ENCODE peak calls at places on chromosomes 11 and 22, in ten cellular contexts. One of them, this sample, is unnamed. For H3K4me1, the result is how much of the 10 kb centered on the place peaks cover.

GRCh38 chr22:39240841-39241631 is 3.7 kb downstream of the PDGFB start:
- DNase-seq in mucosa of descending colon: peak
- DNase-seq in transverse colon: peak
- DNase-seq in A549: peak
- DNase-seq in CD8-positive, alpha-beta T cell: no peak
- DNase-seq in naive thymus-derived CD4-positive, alpha-beta T cell: peak
- DNase-seq in pancreas: peak
- DNase-seq in heart left ventricle: peak
- DNase-seq in osteoblast: no peak
- DNase-seq in ascending aorta: no peak
- DNase-seq in this sample: no peak

GRCh38 chr11:115421338-115422012 is 82.7 kb downstream of the CADM1 start:
- DNase-seq in pancreas: no peak
- DNase-seq in CD8-positive, alpha-beta T cell: no peak
- DNase-seq in transverse colon: no peak
- DNase-seq in heart left ventricle: no peak
- DNase-seq in mucosa of descending colon: no peak
- DNase-seq in osteoblast: no peak
- DNase-seq in naive thymus-derived CD4-positive, alpha-beta T cell: no peak
- DNase-seq in A549: no peak
- DNase-seq in ascending aorta: no peak
- DNase-seq in this sample: no peak

GRCh38 chr11:16111690-16112089 is 244.7 kb downstream of the SOX6 start:
- DNase-seq in A549: no peak
- DNase-seq in ascending aorta: no peak
- DNase-seq in pancreas: no peak
- DNase-seq in CD8-positive, alpha-beta T cell: no peak
- DNase-seq in naive thymus-derived CD4-positive, alpha-beta T cell: no peak
- DNase-seq in heart left ventricle: no peak
- DNase-seq in transverse colon: no peak
- DNase-seq in mucosa of descending colon: no peak
- DNase-seq in osteoblast: peak
- DNase-seq in this sample: no peak

GRCh38 chr22:31106001-31106571 is 1.3 kb downstream of the SELENOM start:
- DNase-seq in naive thymus-derived CD4-positive, alpha-beta T cell: no peak
- DNase-seq in pancreas: peak
- DNase-seq in mucosa of descending colon: no peak
- DNase-seq in ascending aorta: no peak
- DNase-seq in A549: no peak
- DNase-seq in osteoblast: peak
- DNase-seq in transverse colon: no peak
- DNase-seq in heart left ventricle: peak
- DNase-seq in CD8-positive, alpha-beta T cell: no peak
- DNase-seq in this sample: no peak

GRCh38 chr22:32920032-32920628 is 118.6 kb downstream of the TIMP3 start:
- DNase-seq in naive thymus-derived CD4-positive, alpha-beta T cell: no peak
- DNase-seq in transverse colon: peak
- DNase-seq in CD8-positive, alpha-beta T cell: no peak
- DNase-seq in ascending aorta: no peak
- DNase-seq in osteoblast: peak
- DNase-seq in pancreas: no peak
- DNase-seq in mucosa of descending colon: no peak
- DNase-seq in heart left ventricle: no peak
- DNase-seq in A549: no peak
- DNase-seq in this sample: no peak

GRCh38 chr11:126884192-126884973 is 116.2 kb downstream of the KIRREL3 start:
- DNase-seq in CD8-positive, alpha-beta T cell: no peak
- DNase-seq in A549: no peak
- DNase-seq in pancreas: no peak
- DNase-seq in mucosa of descending colon: no peak
- DNase-seq in osteoblast: no peak
- DNase-seq in naive thymus-derived CD4-positive, alpha-beta T cell: no peak
- DNase-seq in transverse colon: no peak
- DNase-seq in heart left ventricle: no peak
- DNase-seq in ascending aorta: no peak
- DNase-seq in this sample: no peak

GRCh38 chr22:38104084-38104483 is 6.4 kb downstream of the BAIAP2L2 start:
- DNase-seq in CD8-positive, alpha-beta T cell: no peak
- DNase-seq in A549: peak
- DNase-seq in mucosa of descending colon: peak
- DNase-seq in osteoblast: peak
- DNase-seq in ascending aorta: no peak
- DNase-seq in transverse colon: no peak
- DNase-seq in pancreas: no peak
- DNase-seq in heart left ventricle: peak
- DNase-seq in naive thymus-derived CD4-positive, alpha-beta T cell: no peak
- DNase-seq in this sample: no peak

GRCh38 chr22:42932857-42933782 is 76.0 kb upstream of the ARFGAP3 start:
- DNase-seq in mucosa of descending colon: no peak
- DNase-seq in transverse colon: no peak
- DNase-seq in naive thymus-derived CD4-positive, alpha-beta T cell: no peak
- DNase-seq in heart left ventricle: no peak
- DNase-seq in A549: no peak
- DNase-seq in osteoblast: peak
- DNase-seq in CD8-positive, alpha-beta T cell: no peak
- DNase-seq in ascending aorta: no peak
- DNase-seq in pancreas: no peak
- DNase-seq in this sample: no peak

GRCh38 chr22:35622132-35622913 is 5.2 kb upstream of the MB start:
- DNase-seq in pancreas: peak
- DNase-seq in heart left ventricle: peak
- DNase-seq in A549: no peak
- DNase-seq in naive thymus-derived CD4-positive, alpha-beta T cell: no peak
- DNase-seq in mucosa of descending colon: peak
- DNase-seq in CD8-positive, alpha-beta T cell: no peak
- DNase-seq in transverse colon: peak
- DNase-seq in osteoblast: no peak
- DNase-seq in ascending aorta: no peak
- DNase-seq in this sample: peak

GRCh38 chr22:38572065-38572464 is 2.1 kb upstream of the DMC1 start:
- DNase-seq in A549: peak
- DNase-seq in heart left ventricle: no peak
- DNase-seq in CD8-positive, alpha-beta T cell: no peak
- DNase-seq in ascending aorta: no peak
- DNase-seq in transverse colon: peak
- DNase-seq in naive thymus-derived CD4-positive, alpha-beta T cell: peak
- DNase-seq in osteoblast: peak
- DNase-seq in mucosa of descending colon: no peak
- DNase-seq in pancreas: peak
- DNase-seq in this sample: peak

GRCh38 chr11:72243567-72244316 is at the start of gene PHOX2A:
- DNase-seq in pancreas: no peak
- DNase-seq in mucosa of descending colon: no peak
- DNase-seq in CD8-positive, alpha-beta T cell: no peak
- DNase-seq in heart left ventricle: no peak
- DNase-seq in osteoblast: peak
- DNase-seq in naive thymus-derived CD4-positive, alpha-beta T cell: no peak
- DNase-seq in transverse colon: no peak
- DNase-seq in ascending aorta: no peak
- DNase-seq in A549: no peak
- DNase-seq in this sample: no peak

GRCh38 chr11:79296113-79296512 is 144.7 kb downstream of the TENM4 start:
- DNase-seq in mucosa of descending colon: no peak
- DNase-seq in pancreas: no peak
- DNase-seq in CD8-positive, alpha-beta T cell: no peak
- DNase-seq in ascending aorta: no peak
- DNase-seq in naive thymus-derived CD4-positive, alpha-beta T cell: no peak
- DNase-seq in transverse colon: no peak
- DNase-seq in A549: no peak
- DNase-seq in heart left ventricle: no peak
- DNase-seq in osteoblast: no peak
- DNase-seq in this sample: no peak

GRCh38 chr22:38214248-38215056 is 12.7 kb downstream of the MAFF start:
- DNase-seq in CD8-positive, alpha-beta T cell: peak
- DNase-seq in A549: no peak
- DNase-seq in osteoblast: peak
- DNase-seq in transverse colon: peak
- DNase-seq in pancreas: peak
- DNase-seq in ascending aorta: no peak
- DNase-seq in heart left ventricle: peak
- DNase-seq in mucosa of descending colon: peak
- DNase-seq in naive thymus-derived CD4-positive, alpha-beta T cell: peak
- DNase-seq in this sample: peak

GRCh38 chr11:93895106-93895862 is 44.9 kb upstream of the VSTM5 start:
- DNase-seq in naive thymus-derived CD4-positive, alpha-beta T cell: peak
- DNase-seq in pancreas: no peak
- DNase-seq in heart left ventricle: no peak
- DNase-seq in ascending aorta: no peak
- DNase-seq in transverse colon: no peak
- DNase-seq in A549: no peak
- DNase-seq in CD8-positive, alpha-beta T cell: no peak
- DNase-seq in mucosa of descending colon: no peak
- DNase-seq in osteoblast: peak
- DNase-seq in this sample: peak

GRCh38 chr22:37232140-37232998 is 11.7 kb downstream of the RAC2 start:
- DNase-seq in transverse colon: peak
- DNase-seq in heart left ventricle: no peak
- DNase-seq in naive thymus-derived CD4-positive, alpha-beta T cell: no peak
- DNase-seq in osteoblast: peak
- DNase-seq in A549: no peak
- DNase-seq in ascending aorta: no peak
- DNase-seq in pancreas: no peak
- DNase-seq in CD8-positive, alpha-beta T cell: no peak
- DNase-seq in mucosa of descending colon: no peak
- DNase-seq in this sample: no peak

GRCh38 chr11:1549355-1550330 is 22.4 kb downstream of the DUSP8 start:
- DNase-seq in pancreas: peak
- DNase-seq in A549: no peak
- DNase-seq in naive thymus-derived CD4-positive, alpha-beta T cell: no peak
- DNase-seq in osteoblast: peak
- DNase-seq in CD8-positive, alpha-beta T cell: no peak
- DNase-seq in ascending aorta: no peak
- DNase-seq in transverse colon: no peak
- DNase-seq in heart left ventricle: peak
- DNase-seq in mucosa of descending colon: no peak
- DNase-seq in this sample: no peak

GRCh38 chr11:30244255-30244654 is 13.4 kb downstream of the FSHB start:
- DNase-seq in transverse colon: no peak
- DNase-seq in A549: peak
- DNase-seq in CD8-positive, alpha-beta T cell: no peak
- DNase-seq in ascending aorta: no peak
- DNase-seq in naive thymus-derived CD4-positive, alpha-beta T cell: no peak
- DNase-seq in pancreas: no peak
- DNase-seq in mucosa of descending colon: no peak
- DNase-seq in osteoblast: peak
- DNase-seq in heart left ventricle: no peak
- DNase-seq in this sample: peak

GRCh38 chr11:95592455-95592854 is 197.1 kb downstream of the FAM76B start:
- DNase-seq in A549: no peak
- DNase-seq in ascending aorta: no peak
- DNase-seq in mucosa of descending colon: no peak
- DNase-seq in pancreas: no peak
- DNase-seq in transverse colon: no peak
- DNase-seq in heart left ventricle: no peak
- DNase-seq in osteoblast: no peak
- DNase-seq in naive thymus-derived CD4-positive, alpha-beta T cell: no peak
- DNase-seq in CD8-positive, alpha-beta T cell: no peak
- DNase-seq in this sample: peak

GRCh38 chr22:45206233-45206632 is 34.5 kb downstream of the KIAA0930 start:
- DNase-seq in A549: no peak
- DNase-seq in naive thymus-derived CD4-positive, alpha-beta T cell: no peak
- DNase-seq in CD8-positive, alpha-beta T cell: no peak
- DNase-seq in osteoblast: no peak
- DNase-seq in ascending aorta: no peak
- DNase-seq in transverse colon: no peak
- DNase-seq in heart left ventricle: no peak
- DNase-seq in mucosa of descending colon: no peak
- DNase-seq in pancreas: no peak
- DNase-seq in this sample: no peak

GRCh38 chr11:123357990-123358827 is 71.9 kb upstream of the GRAMD1B start:
- DNase-seq in ascending aorta: no peak
- DNase-seq in mucosa of descending colon: peak
- DNase-seq in osteoblast: no peak
- DNase-seq in A549: no peak
- DNase-seq in transverse colon: peak
- DNase-seq in pancreas: no peak
- DNase-seq in CD8-positive, alpha-beta T cell: no peak
- DNase-seq in naive thymus-derived CD4-positive, alpha-beta T cell: no peak
- DNase-seq in heart left ventricle: peak
- DNase-seq in this sample: peak

GRCh38 chr11:68503281-68503687 is 42.7 kb downstream of the PPP6R3 start:
- DNase-seq in mucosa of descending colon: no peak
- DNase-seq in pancreas: no peak
- DNase-seq in ascending aorta: no peak
- DNase-seq in CD8-positive, alpha-beta T cell: no peak
- DNase-seq in A549: no peak
- DNase-seq in transverse colon: no peak
- DNase-seq in naive thymus-derived CD4-positive, alpha-beta T cell: no peak
- DNase-seq in osteoblast: no peak
- DNase-seq in heart left ventricle: no peak
- DNase-seq in this sample: no peak

GRCh38 chr11:61297341-61297740 is 2.2 kb upstream of the VWCE start:
- DNase-seq in A549: no peak
- DNase-seq in mucosa of descending colon: no peak
- DNase-seq in ascending aorta: no peak
- DNase-seq in CD8-positive, alpha-beta T cell: no peak
- DNase-seq in transverse colon: no peak
- DNase-seq in heart left ventricle: no peak
- DNase-seq in naive thymus-derived CD4-positive, alpha-beta T cell: no peak
- DNase-seq in osteoblast: peak
- DNase-seq in pancreas: no peak
- DNase-seq in this sample: no peak
- H3K4me1 ChIP-seq in A549: under half
- H3K4me1 ChIP-seq in mucosa of descending colon: under half
- H3K4me1 ChIP-seq in ascending aorta: under half
- H3K4me1 ChIP-seq in CD8-positive, alpha-beta T cell: under half
- H3K4me1 ChIP-seq in transverse colon: under half
- H3K4me1 ChIP-seq in heart left ventricle: under half
- H3K4me1 ChIP-seq in naive thymus-derived CD4-positive, alpha-beta T cell: under half
- H3K4me1 ChIP-seq in osteoblast: under half
- H3K4me1 ChIP-seq in pancreas: under half
- H3K4me1 ChIP-seq in this sample: under half

GRCh38 chr22:49075150-49075549 is 752.5 kb downstream of the BRD1 start:
- DNase-seq in ascending aorta: no peak
- DNase-seq in heart left ventricle: no peak
- DNase-seq in pancreas: no peak
- DNase-seq in naive thymus-derived CD4-positive, alpha-beta T cell: no peak
- DNase-seq in transverse colon: no peak
- DNase-seq in mucosa of descending colon: no peak
- DNase-seq in A549: no peak
- DNase-seq in CD8-positive, alpha-beta T cell: no peak
- DNase-seq in osteoblast: no peak
- DNase-seq in this sample: no peak
- H3K4me1 ChIP-seq in ascending aorta: under half
- H3K4me1 ChIP-seq in heart left ventricle: under half
- H3K4me1 ChIP-seq in pancreas: under half
- H3K4me1 ChIP-seq in naive thymus-derived CD4-positive, alpha-beta T cell: under half
- H3K4me1 ChIP-seq in transverse colon: under half
- H3K4me1 ChIP-seq in mucosa of descending colon: under half
- H3K4me1 ChIP-seq in A549: under half
- H3K4me1 ChIP-seq in CD8-positive, alpha-beta T cell: under half
- H3K4me1 ChIP-seq in osteoblast: under half
- H3K4me1 ChIP-seq in this sample: under half

GRCh38 chr11:326842-327580 is 6.4 kb upstream of the IFITM3 start:
- DNase-seq in transverse colon: peak
- DNase-seq in naive thymus-derived CD4-positive, alpha-beta T cell: peak
- DNase-seq in mucosa of descending colon: peak
- DNase-seq in osteoblast: peak
- DNase-seq in pancreas: peak
- DNase-seq in CD8-positive, alpha-beta T cell: peak
- DNase-seq in ascending aorta: peak
- DNase-seq in heart left ventricle: peak
- DNase-seq in A549: no peak
- DNase-seq in this sample: no peak
- H3K4me1 ChIP-seq in transverse colon: under half
- H3K4me1 ChIP-seq in naive thymus-derived CD4-positive, alpha-beta T cell: under half
- H3K4me1 ChIP-seq in mucosa of descending colon: under half
- H3K4me1 ChIP-seq in osteoblast: under half
- H3K4me1 ChIP-seq in pancreas: under half
- H3K4me1 ChIP-seq in CD8-positive, alpha-beta T cell: half or more
- H3K4me1 ChIP-seq in ascending aorta: under half
- H3K4me1 ChIP-seq in heart left ventricle: under half
- H3K4me1 ChIP-seq in A549: under half
- H3K4me1 ChIP-seq in this sample: under half

GRCh38 chr11:36088234-36088975 is 144.5 kb downstream of the LDLRAD3 start:
- DNase-seq in pancreas: no peak
- DNase-seq in transverse colon: no peak
- DNase-seq in osteoblast: no peak
- DNase-seq in naive thymus-derived CD4-positive, alpha-beta T cell: no peak
- DNase-seq in ascending aorta: no peak
- DNase-seq in mucosa of descending colon: no peak
- DNase-seq in heart left ventricle: no peak
- DNase-seq in CD8-positive, alpha-beta T cell: no peak
- DNase-seq in A549: no peak
- DNase-seq in this sample: no peak
- H3K4me1 ChIP-seq in pancreas: under half
- H3K4me1 ChIP-seq in transverse colon: under half
- H3K4me1 ChIP-seq in osteoblast: under half
- H3K4me1 ChIP-seq in naive thymus-derived CD4-positive, alpha-beta T cell: under half
- H3K4me1 ChIP-seq in ascending aorta: under half
- H3K4me1 ChIP-seq in mucosa of descending colon: under half
- H3K4me1 ChIP-seq in heart left ventricle: under half
- H3K4me1 ChIP-seq in CD8-positive, alpha-beta T cell: under half
- H3K4me1 ChIP-seq in A549: under half
- H3K4me1 ChIP-seq in this sample: under half

This sample was measured in A673.